ENCODE peak calls at places on chromosome 13, in ten cellular contexts. M, U, Q, X, O, L, H, W, D and G are unnamed samples.

GRCh38 chr13:78228940-78229339 is 310.3 kb upstream of the EDNRB start:
- DNase-seq in M (peak; percentile 71), U (no peak), Q (no peak), X (no peak), O (no peak), L (peak; percentile 7), H (no peak), W (peak; percentile 9), D (no peak), G (no peak)

GRCh38 chr13:28489536-28489935 is 5.4 kb downstream of the FLT1 start:
- DNase-seq in M (no peak), U (no peak), Q (no peak), X (no peak), O (peak; percentile 35), L (no peak), H (peak; percentile 91), W (no peak), D (no peak), G (no peak)

GRCh38 chr13:23985846-23986245 is 88.5 kb upstream of the C1QTNF9B start:
- DNase-seq in M (no peak), U (no peak), Q (no peak), X (no peak), O (no peak), L (no peak), H (no peak), W (no peak), D (no peak), G (no peak)

GRCh38 chr13:23321534-23322241 is 111.8 kb downstream of the SACS start:
- DNase-seq in M (peak; percentile 69), U (peak; percentile 67), Q (no peak), X (peak; percentile 49), O (no peak), L (peak; percentile 90), H (peak; percentile 93), W (peak; percentile 84), D (peak; percentile 91), G (peak; percentile 48)

GRCh38 chr13:26037302-26037701 is 14.5 kb downstream of the SHISA2 start:
- DNase-seq in M (no peak), U (no peak), Q (peak; percentile 25), X (no peak), O (peak; percentile 84), L (no peak), H (no peak), W (peak; percentile 28), D (no peak), G (no peak)

GRCh38 chr13:40963927-40964326 is 55.2 kb downstream of the ELF1 start:
- DNase-seq in M (no peak), U (no peak), Q (no peak), X (peak; percentile 12), O (peak; percentile 13), L (peak; percentile 43), H (peak; percentile 30), W (no peak), D (peak; percentile 22), G (no peak)

GRCh38 chr13:31982540-31982939 is 49.0 kb upstream of the FRY start:
- DNase-seq in M (peak; percentile 43), U (peak; percentile 73), Q (no peak), X (peak; percentile 23), O (no peak), L (peak; percentile 95), H (peak; percentile 94), W (peak; percentile 90), D (peak; percentile 76), G (no peak)

GRCh38 chr13:28597641-28598040 is 61.3 kb upstream of the POMP start:
- DNase-seq in M (no peak), U (no peak), Q (no peak), X (no peak), O (no peak), L (peak; percentile 73), H (no peak), W (peak; percentile 51), D (peak; percentile 10), G (no peak)

GRCh38 chr13:40200273-40200978 is 466.0 kb downstream of the FOXO1 start:
- DNase-seq in M (no peak), U (no peak), Q (no peak), X (no peak), O (no peak), L (no peak), H (no peak), W (no peak), D (no peak), G (no peak)

GRCh38 chr13:110012102-110012739 is 225.8 kb upstream of the IRS2 start:
- DNase-seq in M (peak; percentile 99), U (peak; percentile 79), Q (no peak), X (peak; percentile 43), O (no peak), L (peak; percentile 92), H (peak; percentile 99), W (peak; percentile 96), D (peak; percentile 96), G (no peak)

GRCh38 chr13:60645552-60646138 is 248.6 kb downstream of the TDRD3 start:
- DNase-seq in M (no peak), U (no peak), Q (no peak), X (no peak), O (no peak), L (no peak), H (no peak), W (no peak), D (no peak), G (no peak)

GRCh38 chr13:108963846-108964600 is 334.6 kb downstream of the MYO16 start:
- DNase-seq in M (no peak), U (peak; percentile 36), Q (no peak), X (no peak), O (no peak), L (peak; percentile 15), H (peak; percentile 65), W (peak; percentile 18), D (peak; percentile 59), G (no peak)

GRCh38 chr13:107450931-107451330 is 764.4 kb downstream of the LIG4 start:
- DNase-seq in M (peak; percentile 92), U (peak; percentile 96), Q (no peak), X (no peak), O (no peak), L (peak; percentile 96), H (peak; percentile 92), W (peak; percentile 92), D (peak; percentile 85), G (no peak)

GRCh38 chr13:44132710-44133109 is 240.9 kb upstream of the SERP2 start:
- DNase-seq in M (peak; percentile 8), U (no peak), Q (no peak), X (no peak), O (no peak), L (peak; percentile 48), H (peak; percentile 26), W (peak; percentile 82), D (peak; percentile 56), G (no peak)

GRCh38 chr13:92510416-92510815 is 716.2 kb upstream of the GPC6 start:
- DNase-seq in M (peak; percentile 42), U (peak; percentile 68), Q (no peak), X (no peak), O (peak; percentile 82), L (peak; percentile 38), H (no peak), W (no peak), D (peak; percentile 1), G (no peak)

GRCh38 chr13:80113714-80114454 is 227.0 kb downstream of the SPRY2 start:
- DNase-seq in M (no peak), U (no peak), Q (no peak), X (no peak), O (no peak), L (no peak), H (no peak), W (no peak), D (no peak), G (no peak)

GRCh38 chr13:42272115-42272756 is at the start of gene AKAP11:
- DNase-seq in M (peak; percentile 75), U (no peak), Q (peak; percentile 29), X (peak; percentile 5), O (peak; percentile 73), L (peak; percentile 60), H (peak; percentile 35), W (peak; percentile 54), D (peak; percentile 50), G (no peak)

GRCh38 chr13:93522486-93522885 is 295.9 kb downstream of the GPC6 start:
- DNase-seq in M (no peak), U (no peak), Q (no peak), X (no peak), O (peak; percentile 86), L (no peak), H (peak; percentile 45), W (peak; percentile 26), D (peak; percentile 56), G (no peak)
- H3K4me3 ChIP-seq in M (no peak overlapping the region), U (no peak overlapping the region), Q (no peak overlapping the region), X (no peak overlapping the region), O (no peak overlapping the region), L (no peak overlapping the region), H (no peak overlapping the region), W (no peak overlapping the region), D (no peak overlapping the region), G (no peak overlapping the region)

GRCh38 chr13:33250594-33250993 is 35.0 kb downstream of the STARD13 start:
- DNase-seq in M (no peak), U (no peak), Q (no peak), X (no peak), O (no peak), L (peak; percentile 60), H (peak; percentile 67), W (no peak), D (peak; percentile 22), G (no peak)
- H3K4me3 ChIP-seq in M (no peak overlapping the region), U (no peak overlapping the region), Q (no peak overlapping the region), X (no peak overlapping the region), O (no peak overlapping the region), L (no peak overlapping the region), H (no peak overlapping the region), W (no peak overlapping the region), D (no peak overlapping the region), G (no peak overlapping the region)

GRCh38 chr13:30906411-30906990 is 430 bp downstream of the MEDAG start:
- DNase-seq in M (no peak), U (no peak), Q (no peak), X (no peak), O (peak; percentile 46), L (no peak), H (no peak), W (peak; percentile 24), D (peak; percentile 22), G (no peak)

GRCh38 chr13:30904043-30904442 is 2.0 kb upstream of the MEDAG start:
- DNase-seq in M (no peak), U (no peak), Q (no peak), X (no peak), O (no peak), L (no peak), H (no peak), W (peak; percentile 47), D (peak; percentile 41), G (no peak)

GRCh38 chr13:30905932-30906383 is at the start of gene MEDAG:
- DNase-seq in M (no peak), U (no peak), Q (no peak), X (no peak), O (no peak), L (peak; percentile 78), H (peak; percentile 66), W (peak; percentile 94), D (peak; percentile 97), G (no peak)

GRCh38 chr13:30908416-30908980 is 2.4 kb downstream of the MEDAG start:
- DNase-seq in M (no peak), U (no peak), Q (no peak), X (no peak), O (no peak), L (peak; percentile 60), H (peak; percentile 45), W (peak; percentile 93), D (peak; percentile 96), G (no peak)

GRCh38 chr13:30907167-30907761 is 1.2 kb downstream of the MEDAG start:
- DNase-seq in M (peak; percentile 81), U (no peak), Q (no peak), X (no peak), O (peak; percentile 25), L (peak; percentile 74), H (peak; percentile 48), W (peak; percentile 58), D (peak; percentile 69), G (no peak)
- H3K4me3 ChIP-seq in M (no peak overlapping the region), U (no peak overlapping the region), Q (no peak overlapping the region), X (no peak overlapping the region), O (no peak overlapping the region), L (peak overlapping the region; percentile 42), H (peak overlapping the region; percentile 34), W (peak overlapping the region; percentile 54), D (peak overlapping the region; percentile 90), G (no peak overlapping the region)

GRCh38 chr13:112766336-112766735 is 76.5 kb downstream of the ATP11A start:
- DNase-seq in M (no peak), U (no peak), Q (no peak), X (no peak), O (no peak), L (no peak), H (no peak), W (no peak), D (no peak), G (no peak)
- H3K4me3 ChIP-seq in M (no peak overlapping the region), U (no peak overlapping the region), Q (no peak overlapping the region), X (no peak overlapping the region), O (no peak overlapping the region), L (no peak overlapping the region), H (no peak overlapping the region), W (no peak overlapping the region), D (no peak overlapping the region), G (no peak overlapping the region)